ENCODE peak calls at places on chromosomes 13 and 19, in five cellular contexts. V, O, G, J and X are unnamed samples.

GRCh38 chr19:16062789-16063188 is 13.5 kb upstream of the TPM4 start:
- DNase-seq in V (peak; percentile 48), G (peak; percentile 83), O (no peak), J (peak; percentile 73), X (peak; percentile 74)

GRCh38 chr13:98320561-98321105 is 143.6 kb upstream of the RNF113B start:
- DNase-seq in V (no peak), J (no peak), G (no peak), O (no peak), X (no peak)

GRCh38 chr19:41753936-41754529 is 1.3 kb upstream of the CEACAM6 start:
- DNase-seq in V (peak; percentile 41), G (no peak), O (peak; percentile 50), J (peak; percentile 69), X (no peak)

GRCh38 chr19:30254214-30254613 is 118.0 kb upstream of the ZNF536 start:
- DNase-seq in V (no peak), G (no peak), J (no peak), O (no peak), X (no peak)

GRCh38 chr13:20254076-20254475 is 22.0 kb upstream of the GJB6 start:
- DNase-seq in O (no peak), J (peak; percentile 63), G (no peak), V (no peak), X (no peak)

GRCh38 chr13:20566424-20566916 is 487 bp upstream of the IFT88 start:
- DNase-seq in J (peak; percentile 89), O (no peak), G (no peak), V (no peak), X (peak; percentile 48)

GRCh38 chr13:79312456-79312855 is 93.6 kb downstream of the RBM26 start:
- DNase-seq in G (no peak), O (no peak), V (no peak), J (no peak), X (no peak)

GRCh38 chr19:43624933-43625332 is 5.5 kb upstream of the ZNF428 start:
- DNase-seq in J (no peak), O (peak; percentile 77), G (peak; percentile 88), V (peak; percentile 73), X (peak; percentile 62)

GRCh38 chr13:114143806-114144605 is 11.6 kb upstream of the RASA3 start:
- DNase-seq in G (peak; percentile 45), V (no peak), J (no peak), O (no peak), X (no peak)

GRCh38 chr19:57888494-57889231 is at the start of gene ZNF814:
- DNase-seq in V (peak; percentile 70), G (peak; percentile 91), J (no peak), O (peak; percentile 74), X (peak; percentile 76)

GRCh38 chr19:45657520-45658163 is 10.4 kb upstream of the GIPR start:
- DNase-seq in G (no peak), J (no peak), O (no peak), V (no peak), X (no peak)

GRCh38 chr13:90105881-90106496 is 1241.5 kb upstream of the MIR17HG start:
- DNase-seq in G (no peak), O (no peak), J (peak; percentile 45), V (no peak), X (no peak)

GRCh38 chr13:26855071-26855470 is 94.5 kb upstream of the GPR12 start:
- DNase-seq in O (no peak), G (no peak), V (no peak), J (no peak), X (no peak)

GRCh38 chr13:79880820-79881219 is 399.9 kb downstream of the NDFIP2 start:
- DNase-seq in V (no peak), G (no peak), O (no peak), J (no peak), X (peak; percentile 57)

GRCh38 chr13:65606622-65607021 is 1623.5 kb downstream of the PCDH9 start:
- DNase-seq in V (no peak), G (no peak), J (peak; percentile 4), O (no peak), X (no peak)

GRCh38 chr19:28489126-28489660 is 723.8 kb downstream of the UQCRFS1 start:
- DNase-seq in O (no peak), V (no peak), J (no peak), G (no peak), X (no peak)

GRCh38 chr13:29453657-29454056 is 141.8 kb downstream of the SLC7A1 start:
- DNase-seq in V (no peak), J (no peak), G (no peak), O (no peak), X (no peak)

GRCh38 chr13:29969286-29969685 is 118.9 kb upstream of the UBL3 start:
- DNase-seq in O (no peak), G (no peak), V (no peak), J (peak; percentile 74), X (no peak)

GRCh38 chr13:33624253-33624652 is 193.7 kb upstream of the RFC3 start:
- DNase-seq in O (no peak), V (no peak), G (no peak), J (no peak), X (no peak)

GRCh38 chr13:101618440-101619187 is 166.1 kb downstream of the ITGBL1 start:
- DNase-seq in J (no peak), G (no peak), V (no peak), O (no peak), X (no peak)

GRCh38 chr19:12546068-12546467 is 5.2 kb downstream of the ZNF564 start:
- DNase-seq in V (no peak), O (no peak), J (no peak), G (no peak), X (no peak)

GRCh38 chr13:52736891-52737290 is 2.7 kb downstream of the CNMD start:
- DNase-seq in J (no peak), O (no peak), G (no peak), V (no peak), X (no peak)

GRCh38 chr13:111336666-111337065 is 16.2 kb downstream of the TEX29 start:
- DNase-seq in G (no peak), O (no peak), V (no peak), J (no peak), X (no peak)

GRCh38 chr13:20492641-20493040 is 33.0 kb downstream of the CRYL1 start:
- DNase-seq in J (peak; percentile 73), O (no peak), G (no peak), V (no peak), X (no peak)

GRCh38 chr13:28569886-28570285 is 75.0 kb upstream of the FLT1 start:
- DNase-seq in J (no peak), V (no peak), G (no peak), O (no peak), X (no peak)

GRCh38 chr13:50686547-50686946 is 156.9 kb downstream of the DLEU7 start:
- DNase-seq in O (no peak), G (no peak), J (no peak), V (no peak), X (no peak)

GRCh38 chr13:35016362-35017148 is 74.5 kb downstream of the NBEA start:
- DNase-seq in G (no peak), J (peak; percentile 2), V (no peak), O (no peak), X (no peak)

GRCh38 chr13:33519561-33520479 is 234.3 kb upstream of the STARD13 start:
- DNase-seq in V (no peak), G (no peak), O (no peak), J (no peak), X (no peak)

GRCh38 chr13:42996584-42996983 is 4.5 kb upstream of the EPSTI1 start:
- DNase-seq in G (no peak), O (no peak), J (peak; percentile 87), V (no peak), X (no peak)

GRCh38 chr13:109779074-109779473 is 7.3 kb downstream of the IRS2 start:
- DNase-seq in V (no peak), J (no peak), G (no peak), O (no peak), X (no peak)

GRCh38 chr19:49085020-49085867 is at the start of gene SNRNP70:
- DNase-seq in V (peak; percentile 99), G (peak; percentile 99), J (peak; percentile 97), O (peak; percentile 100), X (peak; percentile 98)

GRCh38 chr13:99347911-99348451 is 40.8 kb upstream of the GPR183 start:
- DNase-seq in J (no peak), G (no peak), O (no peak), V (no peak), X (no peak)

GRCh38 chr13:97279913-97280312 is 57.8 kb downstream of the MBNL2 start:
- DNase-seq in J (peak; percentile 51), O (no peak), G (no peak), V (no peak), X (no peak)